ENCODE peak calls at places on chromosomes 6 and 20, in nine cellular contexts. T, F, W, I, O, D, Z, K and U are unnamed samples.

GRCh38 chr6:75437451-75438185 is 56.0 kb downstream of the FILIP1 start:
- DNase-seq in T (peak), F (no peak), W (no peak), I (no peak), O (peak), D (no peak), Z (no peak), K (no peak), U (no peak)

GRCh38 chr20:55116598-55116997 is 641.2 kb downstream of the DOK5 start:
- DNase-seq in T (no peak), F (no peak), W (no peak), I (no peak), O (no peak), D (no peak), Z (no peak), K (no peak), U (no peak)

GRCh38 chr20:4006640-4007039 is 8.7 kb downstream of the RNF24 start:
- DNase-seq in T (peak), F (no peak), W (no peak), I (no peak), O (peak), D (no peak), Z (no peak), K (no peak), U (no peak)

GRCh38 chr20:47400685-47401084 is 44.2 kb upstream of the ZMYND8 start:
- DNase-seq in T (no peak), F (peak), W (no peak), I (no peak), O (no peak), D (no peak), Z (no peak), K (no peak), U (no peak)

GRCh38 chr6:72616406-72617015 is 5.4 kb upstream of the KCNQ5 start:
- DNase-seq in T (no peak), F (peak), W (peak), I (no peak), O (peak), D (no peak), Z (no peak), K (peak), U (no peak)

GRCh38 chr6:139262519-139263300 is 29.1 kb downstream of the TXLNB start:
- DNase-seq in T (no peak), F (no peak), W (peak), I (no peak), O (peak), D (no peak), Z (no peak), K (no peak), U (no peak)

GRCh38 chr20:32485126-32485769 is 99.9 kb downstream of the NOL4L start:
- DNase-seq in T (peak), F (peak), W (peak), I (peak), O (peak), D (peak), Z (peak), K (peak), U (peak)

GRCh38 chr20:9344080-9344920 is 170.1 kb upstream of the LAMP5 start:
- DNase-seq in T (no peak), F (peak), W (peak), I (no peak), O (peak), D (no peak), Z (no peak), K (peak), U (no peak)

GRCh38 chr20:36228809-36229208 is 7.5 kb upstream of the AAR2 start:
- DNase-seq in T (no peak), F (no peak), W (no peak), I (no peak), O (no peak), D (no peak), Z (no peak), K (no peak), U (no peak)

GRCh38 chr20:63003546-63003945 is 3.2 kb downstream of the BHLHE23 start:
- DNase-seq in T (no peak), F (no peak), W (no peak), I (no peak), O (no peak), D (no peak), Z (no peak), K (no peak), U (no peak)

GRCh38 chr20:24651171-24651972 is 181.9 kb downstream of the SYNDIG1 start:
- DNase-seq in T (no peak), F (peak), W (no peak), I (no peak), O (peak), D (no peak), Z (no peak), K (peak), U (no peak)

GRCh38 chr6:30163090-30163917 is at the start of gene TRIM15:
- DNase-seq in T (no peak), F (no peak), W (no peak), I (peak), O (no peak), D (peak), Z (no peak), K (no peak), U (no peak)

GRCh38 chr6:11585426-11586016 is 48.0 kb downstream of the TMEM170B start:
- DNase-seq in T (no peak), F (peak), W (peak), I (no peak), O (peak), D (no peak), Z (no peak), K (peak), U (no peak)

GRCh38 chr6:157632821-157633220 is 190.2 kb upstream of the SNX9 start:
- DNase-seq in T (no peak), F (no peak), W (no peak), I (no peak), O (peak), D (no peak), Z (no peak), K (no peak), U (no peak)